ENCODE peak calls at places on chromosomes 3 and 15, in eight cellular contexts. J, E, R, O, B, F, U and V are unnamed samples.

GRCh38 chr15:83380682-83381081 is 66.5 kb upstream of the SH3GL3 start:
- DNase-seq in J (no peak), E (peak; percentile 26), R (peak; percentile 34), O (peak; percentile 41), B (no peak), F (no peak), U (no peak), V (no peak)

GRCh38 chr3:160163259-160163878 is 61.9 kb upstream of the C3orf80 start:
- DNase-seq in J (no peak), E (peak; percentile 47), R (no peak), O (peak; percentile 58), B (no peak), F (no peak), U (no peak), V (no peak)

GRCh38 chr3:150975096-150975991 is 2.8 kb upstream of the CLRN1 start:
- DNase-seq in J (no peak), E (no peak), R (no peak), O (no peak), B (no peak), F (no peak), U (no peak), V (no peak)

GRCh38 chr3:190252080-190252479 is 70.2 kb downstream of the CLDN1 start:
- DNase-seq in J (no peak), E (peak; percentile 89), R (no peak), O (peak; percentile 81), B (no peak), F (no peak), U (peak; percentile 61), V (no peak)

GRCh38 chr3:10783360-10784346 is 32.4 kb upstream of the SLC6A11 start:
- DNase-seq in J (no peak), E (peak; percentile 22), R (peak; percentile 78), O (peak; percentile 40), B (no peak), F (no peak), U (no peak), V (no peak)

GRCh38 chr15:57994468-57995154 is 70.9 kb downstream of the ALDH1A2 start:
- DNase-seq in J (no peak), E (no peak), R (no peak), O (peak; percentile 31), B (no peak), F (no peak), U (no peak), V (no peak)

GRCh38 chr3:128217702-128218475 is 64.6 kb downstream of the EEFSEC start:
- DNase-seq in J (no peak), E (peak; percentile 79), R (no peak), O (peak; percentile 6), B (no peak), F (peak; percentile 18), U (peak; percentile 46), V (no peak)

GRCh38 chr3:139538733-139539132 is 809 bp downstream of the RBP1 start:
- DNase-seq in J (no peak), E (peak; percentile 53), R (peak; percentile 54), O (peak; percentile 53), B (peak; percentile 12), F (no peak), U (no peak), V (no peak)

GRCh38 chr3:98564282-98565005 is 29.0 kb downstream of the CPOX start:
- DNase-seq in J (no peak), E (no peak), R (no peak), O (no peak), B (no peak), F (no peak), U (no peak), V (no peak)

GRCh38 chr15:89358755-89359439 is 24.3 kb upstream of the POLG start:
- DNase-seq in J (peak; percentile 74), E (peak; percentile 56), R (peak; percentile 71), O (peak; percentile 60), B (peak; percentile 94), F (no peak), U (no peak), V (peak; percentile 92)

GRCh38 chr15:62338497-62338896 is 173.4 kb upstream of the C2CD4B start:
- DNase-seq in J (no peak), E (no peak), R (no peak), O (no peak), B (no peak), F (no peak), U (no peak), V (no peak)

GRCh38 chr3:186985713-186986364 is 55.5 kb downstream of the ST6GAL1 start:
- DNase-seq in J (no peak), E (no peak), R (no peak), O (no peak), B (no peak), F (no peak), U (no peak), V (no peak)

GRCh38 chr15:40772014-40772413 is 2.2 kb downstream of the C15orf62 start:
- DNase-seq in J (no peak), E (no peak), R (no peak), O (no peak), B (peak; percentile 54), F (no peak), U (no peak), V (no peak)

GRCh38 chr3:4996223-4996765 is 17.1 kb downstream of the BHLHE40 start:
- DNase-seq in J (no peak), E (no peak), R (no peak), O (no peak), B (no peak), F (no peak), U (no peak), V (peak; percentile 32)

GRCh38 chr3:114005406-114005987 is 50.8 kb downstream of the CCDC191 start:
- DNase-seq in J (no peak), E (no peak), R (no peak), O (no peak), B (no peak), F (no peak), U (no peak), V (no peak)

GRCh38 chr15:96115642-96116041 is 214.9 kb upstream of the NR2F2 start:
- DNase-seq in J (no peak), E (peak; percentile 75), R (no peak), O (peak; percentile 34), B (no peak), F (peak; percentile 34), U (peak; percentile 32), V (no peak)

GRCh38 chr3:105369501-105370371 is 3.0 kb downstream of the ALCAM start:
- DNase-seq in J (peak; percentile 71), E (peak; percentile 73), R (peak; percentile 64), O (peak; percentile 80), B (peak; percentile 95), F (no peak), U (no peak), V (peak; percentile 87)
- TF ChIP-seq CTCF in J (peak; percentile 35), E (peak; percentile 87), R (peak; percentile 68), O (peak; percentile 90), B (peak; percentile 68), F (peak; percentile 59), U (peak; percentile 66), V (peak; percentile 68)

GRCh38 chr15:39466428-39466827 is 114.5 kb upstream of the THBS1 start:
- DNase-seq in J (peak; percentile 38), E (peak; percentile 39), R (peak; percentile 8), O (peak; percentile 79), B (peak; percentile 26), F (no peak), U (no peak), V (no peak)
- TF ChIP-seq CTCF in J (no peak), E (no peak), R (no peak), O (no peak), B (no peak), F (no peak), U (no peak), V (no peak)

GRCh38 chr3:101573449-101574387 is at the start of gene PCNP:
- DNase-seq in J (peak; percentile 99), E (peak; percentile 99), R (peak; percentile 99), O (peak; percentile 99), B (peak; percentile 96), F (peak; percentile 91), U (peak; percentile 95), V (peak; percentile 99)

GRCh38 chr3:101567528-101568317 is 6.1 kb downstream of the TRMT10C start:
- DNase-seq in J (no peak), E (peak; percentile 87), R (no peak), O (peak; percentile 6), B (no peak), F (no peak), U (no peak), V (no peak)

GRCh38 chr3:101574388-101575156 is 592 bp downstream of the PCNP start:
- DNase-seq in J (peak; percentile 65), E (peak; percentile 62), R (peak; percentile 51), O (peak; percentile 68), B (no peak), F (no peak), U (no peak), V (no peak)

DNA sequence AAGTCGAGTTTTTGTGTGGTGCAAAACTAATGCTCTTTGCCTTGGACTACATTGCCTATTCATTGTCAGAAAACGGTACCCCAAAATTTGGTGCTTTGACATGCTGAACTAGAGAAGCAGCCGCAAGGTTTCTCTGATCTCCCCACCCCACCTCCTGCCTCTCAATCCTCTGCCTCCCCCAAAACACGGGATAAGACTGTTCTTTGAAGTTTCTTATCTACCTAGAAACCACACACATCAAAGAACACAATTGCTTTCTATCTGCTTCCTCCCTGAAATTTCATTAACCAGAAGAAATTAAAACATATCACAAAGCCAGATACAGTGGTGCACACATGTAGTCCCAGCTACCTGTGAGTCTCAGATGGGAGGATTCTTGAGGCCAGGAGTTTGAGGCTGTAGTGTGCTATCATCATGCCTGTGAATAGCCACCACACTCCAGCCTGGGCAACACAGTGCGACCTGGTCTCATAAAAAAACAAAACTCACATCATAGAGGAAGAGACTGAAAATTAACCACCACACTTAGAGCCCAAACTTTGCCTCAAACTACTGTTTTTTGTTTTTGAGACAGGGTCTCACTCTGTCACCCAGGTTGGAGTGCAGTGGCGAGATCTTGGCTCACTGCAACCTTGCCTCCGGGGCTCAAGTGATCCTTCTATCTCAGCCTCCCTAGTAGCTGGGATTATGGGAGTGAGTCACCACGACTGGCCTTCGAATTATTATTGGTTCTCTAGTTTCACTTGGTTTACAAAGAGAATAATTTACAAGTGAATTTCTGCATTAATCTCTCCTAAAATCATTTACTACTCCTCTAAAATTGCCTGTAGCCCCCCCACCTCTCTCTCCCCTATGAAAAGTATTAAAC is 2.7 kb upstream of the PCNP start:
- DNase-seq in J (no peak), E (no peak), R (no peak), O (no peak), B (no peak), F (no peak), U (no peak), V (no peak)
- TF ChIP-seq CTCF in J (no peak), E (no peak), R (no peak), O (no peak), B (no peak), F (no peak), U (no peak), V (no peak)

GRCh38 chr15:69499521-69500201 is 47.0 kb downstream of the RPLP1 start:
- DNase-seq in J (no peak), E (no peak), R (no peak), O (no peak), B (no peak), F (no peak), U (peak; percentile 58), V (peak; percentile 67)

GRCh38 chr15:69504352-69505040 is 51.9 kb downstream of the RPLP1 start:
- DNase-seq in J (no peak), E (no peak), R (no peak), O (no peak), B (no peak), F (no peak), U (no peak), V (no peak)

GRCh38 chr15:69501456-69501855 is 48.8 kb downstream of the RPLP1 start:
- DNase-seq in J (no peak), E (no peak), R (no peak), O (no peak), B (no peak), F (no peak), U (no peak), V (peak; percentile 57)

GRCh38 chr15:69500339-69500738 is 47.7 kb downstream of the RPLP1 start:
- DNase-seq in J (no peak), E (no peak), R (no peak), O (no peak), B (no peak), F (no peak), U (no peak), V (peak; percentile 46)

GRCh38 chr15:69502470-69503045 is 49.9 kb downstream of the RPLP1 start:
- DNase-seq in J (no peak), E (no peak), R (peak; percentile 22), O (no peak), B (peak; percentile 42), F (no peak), U (no peak), V (peak; percentile 80)
- TF ChIP-seq CTCF in J (no peak), E (no peak), R (peak; percentile 65), O (peak; percentile 17), B (no peak), F (no peak), U (peak; percentile 44), V (peak; percentile 20)